ENCODE peak calls at places on chromosomes 6 and 20, in seven cellular contexts. C is GM23338, I is NCI-H1417 treated with DMSO at 0.1 percent for 48 hours, U is nephron progenitor cell, R is keratinocyte, S is naive B cell, V is T-cell. Z is an unnamed sample.

GRCh38 chr6:145139895-145140294 is 595.4 kb downstream of the EPM2A start:
- DNase-seq in S (no peak), C (no peak), V (no peak), R (no peak), I (no peak), U (no peak), Z (no peak)

GRCh38 chr6:157974341-157974894 is 7.2 kb upstream of the SYNJ2 start:
- DNase-seq in R (no peak), C (no peak), U (no peak), V (no peak), S (no peak), I (no peak), Z (no peak)

GRCh38 chr20:24948939-24949679 is at the start of gene CST7:
- DNase-seq in I (no peak), V (peak), U (no peak), C (no peak), R (no peak), S (no peak), Z (no peak)

GRCh38 chr6:25405442-25405841 is 126.3 kb downstream of the CARMIL1 start:
- DNase-seq in S (peak), I (no peak), R (no peak), V (no peak), C (no peak), U (no peak), Z (no peak)

GRCh38 chr6:52098649-52099184 is 11.3 kb upstream of the PKHD1 start:
- DNase-seq in V (no peak), R (no peak), S (no peak), U (no peak), I (no peak), C (no peak), Z (no peak)

GRCh38 chr6:11731423-11731822 is 47.2 kb downstream of the ADTRP start:
- DNase-seq in V (no peak), R (no peak), U (no peak), S (no peak), C (no peak), I (no peak), Z (no peak)

GRCh38 chr6:87944541-87944954 is 103.1 kb upstream of the SPACA1 start:
- DNase-seq in S (no peak), V (no peak), C (peak), U (peak), I (no peak), R (peak), Z (no peak)

GRCh38 chr6:35495258-35496035 is 1.4 kb downstream of the TEAD3 start:
- DNase-seq in C (no peak), U (no peak), R (no peak), I (no peak), V (no peak), S (no peak), Z (no peak)

GRCh38 chr6:101117397-101118185 is 236.5 kb upstream of the ASCC3 start:
- DNase-seq in U (peak), C (peak), I (no peak), S (no peak), V (no peak), R (no peak), Z (no peak)

GRCh38 chr6:128343666-128344065 is 176.7 kb downstream of the PTPRK start:
- DNase-seq in C (no peak), R (no peak), I (no peak), V (no peak), S (no peak), U (no peak), Z (no peak)

GRCh38 chr6:142918339-142919042 is 26.5 kb downstream of the HIVEP2 start:
- DNase-seq in R (no peak), V (no peak), U (peak), C (no peak), I (no peak), S (no peak), Z (no peak)

GRCh38 chr20:35750611-35751010 is 8.6 kb upstream of the RBM39 start:
- DNase-seq in S (no peak), I (no peak), R (no peak), C (no peak), V (no peak), U (no peak), Z (no peak)

GRCh38 chr6:54878705-54879104 is 32.1 kb downstream of the FAM83B start:
- DNase-seq in R (no peak), I (no peak), V (no peak), S (no peak), C (peak), U (no peak), Z (no peak)

GRCh38 chr6:11806561-11807317 is 28.1 kb upstream of the ADTRP start:
- DNase-seq in R (peak), I (no peak), U (no peak), C (no peak), V (no peak), S (no peak), Z (no peak)

GRCh38 chr20:17941087-17941825 is 27.3 kb downstream of the SNX5 start:
- DNase-seq in I (no peak), V (no peak), C (no peak), S (no peak), R (no peak), U (no peak), Z (no peak)

GRCh38 chr6:149864578-149865535 is 698 bp upstream of the LRP11 start:
- DNase-seq in R (no peak), S (peak), V (peak), C (peak), I (peak), U (peak), Z (no peak)

GRCh38 chr20:33842346-33842745 is 31.2 kb downstream of the CHMP4B start:
- DNase-seq in R (no peak), S (no peak), C (no peak), I (no peak), V (no peak), U (no peak), Z (no peak)

GRCh38 chr6:147678256-147678655 is 169.8 kb downstream of the SAMD5 start:
- DNase-seq in V (no peak), I (no peak), C (no peak), U (no peak), S (no peak), R (no peak), Z (no peak)

GRCh38 chr6:155495011-155495768 is 39.6 kb upstream of the NOX3 start:
- DNase-seq in V (no peak), S (no peak), I (no peak), R (no peak), U (peak), C (peak), Z (no peak)

GRCh38 chr6:157983439-157984119 is 1.9 kb downstream of the SYNJ2 start:
- DNase-seq in R (no peak), C (no peak), V (no peak), I (no peak), S (no peak), U (no peak), Z (no peak)

GRCh38 chr20:57405236-57406016 is 14.2 kb downstream of the RBM38 start:
- DNase-seq in C (no peak), U (no peak), V (no peak), S (no peak), R (no peak), I (no peak), Z (no peak)

GRCh38 chr6:113649276-113649675 is 207.9 kb upstream of the MARCKS start:
- DNase-seq in R (no peak), S (no peak), I (no peak), V (no peak), C (no peak), U (no peak), Z (no peak)

GRCh38 chr6:129153257-129153656 is 270.3 kb downstream of the LAMA2 start:
- DNase-seq in V (no peak), C (no peak), U (no peak), R (no peak), I (no peak), S (no peak), Z (no peak)

GRCh38 chr6:130282234-130282995 is 59.7 kb upstream of the SAMD3 start:
- DNase-seq in U (no peak), R (no peak), S (peak), V (peak), I (no peak), C (peak), Z (no peak)

GRCh38 chr6:160300076-160300695 is 41.6 kb upstream of the SLC22A2 start:
- DNase-seq in U (peak), C (peak), V (no peak), R (peak), S (no peak), I (no peak), Z (no peak)

GRCh38 chr6:89411269-89412070 is 603 bp downstream of the RRAGD start:
- DNase-seq in R (no peak), S (peak), V (peak), I (no peak), C (peak), U (peak), Z (no peak)

GRCh38 chr6:79544939-79545450 is 7.8 kb upstream of the LCA5 start:
- DNase-seq in V (no peak), R (peak), S (peak), U (peak), C (peak), I (peak), Z (peak)

GRCh38 chr20:60638430-60639098 is 613.5 kb upstream of the CDH4 start:
- DNase-seq in U (no peak), V (no peak), C (no peak), S (no peak), R (no peak), I (no peak), Z (no peak)

GRCh38 chr6:107871981-107872380 is 47.9 kb upstream of the SCML4 start:
- DNase-seq in R (no peak), C (no peak), S (no peak), I (no peak), V (no peak), U (no peak), Z (no peak)

GRCh38 chr6:170044836-170045562 is 245.9 kb downstream of the DLL1 start:
- DNase-seq in S (no peak), U (no peak), V (no peak), I (no peak), C (no peak), R (no peak), Z (no peak)

GRCh38 chr6:32447932-32448331 is 8.2 kb downstream of the HLA-DRA start:
- DNase-seq in U (no peak), R (no peak), C (no peak), S (no peak), V (no peak), I (no peak), Z (no peak)

GRCh38 chr6:109879521-109879920 is 98.6 kb upstream of the GPR6 start:
- DNase-seq in R (no peak), V (no peak), C (no peak), S (no peak), U (no peak), I (no peak), Z (no peak)

GRCh38 chr6:167507376-167507961 is 182.6 kb downstream of the TTLL2 start:
- DNase-seq in I (no peak), V (no peak), R (no peak), C (no peak), S (no peak), U (no peak), Z (no peak)

GRCh38 chr20:17960927-17961599 is 7.5 kb downstream of the SNX5 start:
- DNase-seq in V (no peak), R (no peak), C (no peak), S (no peak), U (no peak), I (no peak), Z (no peak)

GRCh38 chr6:155171109-155171746 is 92.6 kb upstream of the CLDN20 start:
- DNase-seq in S (no peak), C (no peak), V (peak), I (no peak), U (no peak), R (peak), Z (no peak)

GRCh38 chr6:35079311-35080000 is 61.7 kb downstream of the TCP11 start:
- DNase-seq in U (no peak), I (no peak), V (no peak), R (no peak), S (no peak), C (no peak), Z (no peak)

Z was measured in NCI-H2107.